ENCODE peak calls at places on chromosomes 11 and 22, in ten cellular contexts. X is NCI-H1417; B is glomerular endothelial cell; K is iris pigment epithelial cell; U is T-helper 2 cell; J is activated CD4-positive, alpha-beta T cell treated with anti-CD3 and anti-CD28 coated beads, Interleukin-2, amount 50 U/mL, for 4 hours; M is GM13976; S is NAMALWA; L is NCI-H774; G is T47D. V is an unnamed sample.
A peak's percentile ranks its signal among the peaks of the same experiment; 100 is the strongest.

GRCh38 chr11:86606849-86607481 is 65.5 kb downstream of the ME3 start:
- DNase-seq in B (peak; percentile 72), J (no peak), S (no peak), M (no peak), G (no peak), K (peak; percentile 42), U (no peak), X (no peak), L (no peak), V (no peak)

GRCh38 chr11:64842851-64843841 is 1.3 kb downstream of the CDC42BPG start:
- DNase-seq in U (no peak), J (no peak), K (no peak), M (no peak), S (no peak), B (no peak), X (no peak), G (peak; percentile 85), L (no peak), V (peak; percentile 43)

GRCh38 chr11:102546427-102546826 is 15.9 kb upstream of the MMP7 start:
- DNase-seq in G (no peak), L (no peak), U (no peak), S (peak; percentile 76), K (no peak), X (no peak), B (no peak), M (no peak), J (no peak), V (no peak)

GRCh38 chr11:9219572-9219971 is 45.6 kb downstream of the DENND5A start:
- DNase-seq in M (no peak), L (no peak), J (no peak), X (no peak), S (no peak), K (peak; percentile 88), U (no peak), B (no peak), G (no peak), V (no peak)

GRCh38 chr11:8766993-8767374 is 84.4 kb downstream of the RPL27A start:
- DNase-seq in L (no peak), U (no peak), M (no peak), X (no peak), G (no peak), B (no peak), K (no peak), S (no peak), J (no peak), V (no peak)

GRCh38 chr22:45254388-45254787 is 13.7 kb upstream of the KIAA0930 start:
- DNase-seq in M (no peak), U (no peak), S (no peak), K (no peak), L (no peak), J (no peak), B (no peak), G (no peak), X (no peak), V (no peak)

GRCh38 chr11:128343870-128344269 is 243.5 kb downstream of the ETS1 start:
- DNase-seq in S (no peak), B (no peak), J (no peak), U (no peak), L (no peak), X (no peak), M (no peak), K (no peak), G (no peak), V (peak; percentile 17)

GRCh38 chr11:14308114-14308896 is 50.7 kb downstream of the RRAS2 start:
- DNase-seq in U (no peak), B (no peak), J (no peak), S (peak; percentile 81), G (peak; percentile 40), M (peak; percentile 29), X (peak; percentile 36), K (peak; percentile 75), L (peak; percentile 12), V (no peak)

GRCh38 chr22:34798605-34799004 is 267.4 kb upstream of the ISX start:
- DNase-seq in X (no peak), G (no peak), S (no peak), J (no peak), K (no peak), M (no peak), U (no peak), B (no peak), L (no peak), V (no peak)